ENCODE peak calls at places on chromosomes 1 and 21, in eight cellular contexts. M is stimulated activated CD4-positive, alpha-beta T cell treated with anti-CD3 and anti-CD28 coated beads, Interleukin-15, amount 100 ng/mL, for 48 hours; A is GM23248; O is kidney; V is fibroblast of lung; J is GM23338; E is Jurkat, Clone E6-1; T is activated naive CD8-positive, alpha-beta T cell treated with anti-CD3 and anti-CD28 coated beads, Interleukin-2, amount 10 ng/mL, durations not matched to agents 7 days and 5 days. W is an unnamed sample.
A peak's percentile ranks its signal among the peaks of the same experiment; 100 is the strongest.

GRCh38 chr21:45128613-45129226 is 54.3 kb downstream of the ADARB1 start:
- DNase-seq in A (peak; percentile 83), V (peak; percentile 63), M (peak; percentile 47), J (peak; percentile 64), T (peak; percentile 76), E (peak; percentile 63), O (no peak), W (peak; percentile 84)

GRCh38 chr1:9435854-9436253 is 103.4 kb upstream of the SLC25A33 start:
- DNase-seq in M (no peak), J (no peak), A (no peak), E (no peak), T (no peak), O (no peak), V (no peak), W (no peak)

GRCh38 chr21:25687787-25688186 is 46.9 kb downstream of the ATP5PF start:
- DNase-seq in A (no peak), O (no peak), V (no peak), M (no peak), J (no peak), E (no peak), T (no peak), W (no peak)

GRCh38 chr1:8276173-8276914 is 41.6 kb upstream of the SLC45A1 start:
- DNase-seq in V (no peak), O (no peak), M (no peak), T (no peak), J (no peak), A (peak; percentile 16), E (no peak), W (no peak)

GRCh38 chr21:28207776-28208175 is 784.9 kb downstream of the LTN1 start:
- DNase-seq in O (no peak), A (peak; percentile 88), M (no peak), J (no peak), V (peak; percentile 54), E (no peak), T (no peak), W (no peak)

GRCh38 chr21:45768011-45768740 is 124.7 kb downstream of the PCBP3 start:
- DNase-seq in A (peak; percentile 45), M (peak; percentile 49), J (no peak), V (peak; percentile 64), O (no peak), T (no peak), E (no peak), W (no peak)

GRCh38 chr1:218674280-218674773 is 329.2 kb downstream of the TGFB2 start:
- DNase-seq in V (peak; percentile 98), J (peak; percentile 85), M (no peak), O (peak; percentile 60), A (peak; percentile 58), T (no peak), E (no peak), W (peak; percentile 33)

GRCh38 chr1:186658999-186659398 is 21.2 kb downstream of the PTGS2 start:
- DNase-seq in T (no peak), E (no peak), A (no peak), O (no peak), J (no peak), V (no peak), M (no peak), W (no peak)

GRCh38 chr1:30744060-30744756 is 13.4 kb downstream of the LAPTM5 start:
- DNase-seq in V (no peak), M (no peak), J (no peak), T (peak; percentile 71), E (peak; percentile 48), A (peak; percentile 23), O (peak; percentile 26), W (no peak)

GRCh38 chr1:208004851-208005250 is 93.9 kb upstream of the CD34 start:
- DNase-seq in A (peak; percentile 90), J (no peak), M (no peak), V (peak; percentile 93), E (no peak), O (no peak), T (no peak), W (no peak)

GRCh38 chr1:202163281-202164270 is 3.2 kb upstream of the PTPN7 start:
- DNase-seq in T (no peak), J (no peak), E (no peak), M (no peak), O (peak; percentile 74), V (no peak), A (no peak), W (no peak)

GRCh38 chr1:245585252-245585959 is 430.6 kb downstream of the KIF26B start:
- DNase-seq in J (no peak), E (no peak), V (peak; percentile 96), A (peak; percentile 87), T (no peak), M (no peak), O (no peak), W (no peak)

GRCh38 chr1:94679336-94680007 is 137.9 kb upstream of the F3 start:
- DNase-seq in O (no peak), T (no peak), A (peak; percentile 19), M (no peak), E (no peak), J (no peak), V (peak; percentile 46), W (peak; percentile 73)

GRCh38 chr21:45959182-45959581 is 22.4 kb upstream of the COL6A1 start:
- DNase-seq in T (no peak), M (no peak), V (no peak), A (no peak), E (no peak), J (no peak), O (no peak), W (no peak)

GRCh38 chr1:160935527-160936258 is 18.9 kb downstream of the ITLN2 start:
- DNase-seq in T (no peak), O (no peak), E (no peak), J (no peak), A (no peak), M (no peak), V (no peak), W (no peak)

GRCh38 chr1:27868932-27869718 is 3.2 kb upstream of the THEMIS2 start:
- DNase-seq in O (peak; percentile 78), M (peak; percentile 50), E (peak; percentile 90), A (no peak), V (no peak), J (no peak), T (peak; percentile 73), W (no peak)

GRCh38 chr1:165143437-165144065 is 213.0 kb downstream of the LMX1A start:
- DNase-seq in M (peak; percentile 4), O (no peak), T (peak; percentile 48), J (peak; percentile 62), E (peak; percentile 12), A (peak; percentile 18), V (no peak), W (no peak)

GRCh38 chr1:90919190-90919719 is 102.6 kb downstream of the ZNF644 start:
- DNase-seq in M (no peak), O (no peak), A (no peak), E (peak; percentile 65), T (no peak), J (peak; percentile 33), V (no peak), W (no peak)

GRCh38 chr1:6179564-6180175 is 451 bp downstream of the CHD5 start:
- DNase-seq in A (peak; percentile 38), T (no peak), O (peak; percentile 57), E (no peak), M (no peak), J (no peak), V (no peak), W (no peak)

GRCh38 chr1:228161381-228161780 is 4.2 kb upstream of the IBA57 start:
- DNase-seq in M (no peak), J (no peak), O (peak; percentile 4), T (no peak), E (no peak), V (no peak), A (peak; percentile 35), W (no peak)

GRCh38 chr1:48701445-48701844 is 75.2 kb downstream of the BEND5 start:
- DNase-seq in T (no peak), M (no peak), A (no peak), E (no peak), J (no peak), O (no peak), V (no peak), W (no peak)